ENCODE peak calls at places on chromosomes 5 and 9, in eight cellular contexts. One of them, this sample, is unnamed. For H3K9me3 and H3K36me3, the result is how much of the 10 kb centered on the place peaks cover.

GRCh38 chr5:120613729-120614128 is 149.6 kb downstream of the PRR16 start:
- DNase-seq in spleen: no peak
- DNase-seq in aorta: no peak
- DNase-seq in suprapubic skin: no peak
- DNase-seq in MM.1S: no peak
- DNase-seq in ascending aorta: no peak
- DNase-seq in hepatocyte: no peak
- DNase-seq in IMR-90: no peak
- DNase-seq in this sample: no peak

GRCh38 chr9:76521906-76522305 is 62.9 kb downstream of the GCNT1 start:
- DNase-seq in MM.1S: no peak
- DNase-seq in ascending aorta: no peak
- DNase-seq in suprapubic skin: no peak
- DNase-seq in IMR-90: no peak
- DNase-seq in spleen: no peak
- DNase-seq in hepatocyte: no peak
- DNase-seq in aorta: no peak
- DNase-seq in this sample: no peak

GRCh38 chr9:92275541-92275940 is 18.0 kb downstream of the IARS1 start:
- DNase-seq in ascending aorta: no peak
- DNase-seq in MM.1S: no peak
- DNase-seq in spleen: no peak
- DNase-seq in hepatocyte: no peak
- DNase-seq in suprapubic skin: no peak
- DNase-seq in IMR-90: no peak
- DNase-seq in aorta: no peak
- DNase-seq in this sample: no peak

GRCh38 chr9:136095028-136095494 is at the start of gene NACC2:
- DNase-seq in ascending aorta: peak
- DNase-seq in MM.1S: no peak
- DNase-seq in hepatocyte: peak
- DNase-seq in spleen: peak
- DNase-seq in suprapubic skin: no peak
- DNase-seq in aorta: peak
- DNase-seq in IMR-90: peak
- DNase-seq in this sample: peak

GRCh38 chr9:2787065-2787464 is 56.8 kb downstream of the PUM3 start:
- DNase-seq in hepatocyte: no peak
- DNase-seq in ascending aorta: no peak
- DNase-seq in IMR-90: peak
- DNase-seq in MM.1S: no peak
- DNase-seq in spleen: no peak
- DNase-seq in aorta: no peak
- DNase-seq in suprapubic skin: no peak
- DNase-seq in this sample: no peak

GRCh38 chr5:87949665-87950640 is 318.7 kb downstream of the TMEM161B start:
- DNase-seq in spleen: no peak
- DNase-seq in MM.1S: no peak
- DNase-seq in ascending aorta: no peak
- DNase-seq in aorta: no peak
- DNase-seq in IMR-90: no peak
- DNase-seq in suprapubic skin: no peak
- DNase-seq in hepatocyte: no peak
- DNase-seq in this sample: no peak

GRCh38 chr5:14258840-14259239 is 115.7 kb downstream of the TRIO start:
- DNase-seq in ascending aorta: no peak
- DNase-seq in suprapubic skin: no peak
- DNase-seq in MM.1S: no peak
- DNase-seq in IMR-90: no peak
- DNase-seq in spleen: no peak
- DNase-seq in hepatocyte: no peak
- DNase-seq in aorta: no peak
- DNase-seq in this sample: no peak

GRCh38 chr5:140877262-140877581 is 2.1 kb downstream of the PCDHA12 start:
- DNase-seq in hepatocyte: no peak
- DNase-seq in ascending aorta: no peak
- DNase-seq in suprapubic skin: no peak
- DNase-seq in spleen: peak
- DNase-seq in aorta: no peak
- DNase-seq in IMR-90: no peak
- DNase-seq in MM.1S: no peak
- DNase-seq in this sample: no peak

GRCh38 chr9:76342201-76342600 is 52.0 kb downstream of the RFK start:
- DNase-seq in IMR-90: no peak
- DNase-seq in hepatocyte: no peak
- DNase-seq in aorta: no peak
- DNase-seq in MM.1S: no peak
- DNase-seq in spleen: no peak
- DNase-seq in suprapubic skin: no peak
- DNase-seq in ascending aorta: no peak
- DNase-seq in this sample: no peak

GRCh38 chr9:76654051-76654461 is 110.2 kb upstream of the PCA3 start:
- DNase-seq in aorta: no peak
- DNase-seq in MM.1S: no peak
- DNase-seq in ascending aorta: no peak
- DNase-seq in spleen: no peak
- DNase-seq in IMR-90: no peak
- DNase-seq in suprapubic skin: no peak
- DNase-seq in hepatocyte: no peak
- DNase-seq in this sample: no peak

GRCh38 chr5:91361055-91361701 is 21.9 kb downstream of the ARRDC3 start:
- DNase-seq in hepatocyte: no peak
- DNase-seq in MM.1S: peak
- DNase-seq in ascending aorta: no peak
- DNase-seq in aorta: no peak
- DNase-seq in IMR-90: no peak
- DNase-seq in suprapubic skin: no peak
- DNase-seq in spleen: no peak
- DNase-seq in this sample: no peak

GRCh38 chr5:115181757-115182156 is 12.0 kb upstream of the TRIM36 start:
- DNase-seq in aorta: no peak
- DNase-seq in suprapubic skin: no peak
- DNase-seq in ascending aorta: no peak
- DNase-seq in IMR-90: no peak
- DNase-seq in spleen: no peak
- DNase-seq in MM.1S: no peak
- DNase-seq in hepatocyte: no peak
- DNase-seq in this sample: no peak

GRCh38 chr5:115184780-115185179 is 15.1 kb upstream of the TRIM36 start:
- DNase-seq in aorta: no peak
- DNase-seq in hepatocyte: no peak
- DNase-seq in suprapubic skin: no peak
- DNase-seq in MM.1S: no peak
- DNase-seq in ascending aorta: no peak
- DNase-seq in IMR-90: peak
- DNase-seq in spleen: no peak
- DNase-seq in this sample: no peak

GRCh38 chr5:115179959-115180709 is 10.4 kb upstream of the TRIM36 start:
- DNase-seq in suprapubic skin: no peak
- DNase-seq in IMR-90: peak
- DNase-seq in hepatocyte: peak
- DNase-seq in ascending aorta: no peak
- DNase-seq in spleen: peak
- DNase-seq in aorta: peak
- DNase-seq in MM.1S: no peak
- DNase-seq in this sample: peak

GRCh38 chr5:115179068-115179958 is 9.6 kb upstream of the TRIM36 start:
- DNase-seq in suprapubic skin: no peak
- DNase-seq in spleen: peak
- DNase-seq in aorta: peak
- DNase-seq in hepatocyte: peak
- DNase-seq in MM.1S: no peak
- DNase-seq in ascending aorta: no peak
- DNase-seq in IMR-90: no peak
- DNase-seq in this sample: peak
- H3K4me3 ChIP-seq in suprapubic skin: peak
- H3K4me3 ChIP-seq in spleen: peak
- H3K4me3 ChIP-seq in aorta: peak
- H3K4me3 ChIP-seq in hepatocyte: peak
- H3K4me3 ChIP-seq in MM.1S: peak
- H3K4me3 ChIP-seq in ascending aorta: peak
- H3K4me3 ChIP-seq in IMR-90: peak
- H3K4me3 ChIP-seq in this sample: peak

GRCh38 chr5:180251141-180251540 is 40.7 kb downstream of the MAPK9 start:
- DNase-seq in suprapubic skin: no peak
- DNase-seq in spleen: no peak
- DNase-seq in IMR-90: no peak
- DNase-seq in MM.1S: no peak
- DNase-seq in hepatocyte: no peak
- DNase-seq in aorta: no peak
- DNase-seq in ascending aorta: no peak
- DNase-seq in this sample: no peak

GRCh38 chr5:180251887-180252286 is 40.0 kb downstream of the MAPK9 start:
- DNase-seq in IMR-90: no peak
- DNase-seq in aorta: no peak
- DNase-seq in hepatocyte: no peak
- DNase-seq in ascending aorta: no peak
- DNase-seq in suprapubic skin: no peak
- DNase-seq in spleen: no peak
- DNase-seq in MM.1S: no peak
- DNase-seq in this sample: no peak

GRCh38 chr5:180250329-180250728 is 41.3 kb upstream of the RASGEF1C start:
- DNase-seq in hepatocyte: no peak
- DNase-seq in ascending aorta: no peak
- DNase-seq in suprapubic skin: no peak
- DNase-seq in spleen: no peak
- DNase-seq in MM.1S: no peak
- DNase-seq in IMR-90: no peak
- DNase-seq in aorta: no peak
- DNase-seq in this sample: no peak

DNA sequence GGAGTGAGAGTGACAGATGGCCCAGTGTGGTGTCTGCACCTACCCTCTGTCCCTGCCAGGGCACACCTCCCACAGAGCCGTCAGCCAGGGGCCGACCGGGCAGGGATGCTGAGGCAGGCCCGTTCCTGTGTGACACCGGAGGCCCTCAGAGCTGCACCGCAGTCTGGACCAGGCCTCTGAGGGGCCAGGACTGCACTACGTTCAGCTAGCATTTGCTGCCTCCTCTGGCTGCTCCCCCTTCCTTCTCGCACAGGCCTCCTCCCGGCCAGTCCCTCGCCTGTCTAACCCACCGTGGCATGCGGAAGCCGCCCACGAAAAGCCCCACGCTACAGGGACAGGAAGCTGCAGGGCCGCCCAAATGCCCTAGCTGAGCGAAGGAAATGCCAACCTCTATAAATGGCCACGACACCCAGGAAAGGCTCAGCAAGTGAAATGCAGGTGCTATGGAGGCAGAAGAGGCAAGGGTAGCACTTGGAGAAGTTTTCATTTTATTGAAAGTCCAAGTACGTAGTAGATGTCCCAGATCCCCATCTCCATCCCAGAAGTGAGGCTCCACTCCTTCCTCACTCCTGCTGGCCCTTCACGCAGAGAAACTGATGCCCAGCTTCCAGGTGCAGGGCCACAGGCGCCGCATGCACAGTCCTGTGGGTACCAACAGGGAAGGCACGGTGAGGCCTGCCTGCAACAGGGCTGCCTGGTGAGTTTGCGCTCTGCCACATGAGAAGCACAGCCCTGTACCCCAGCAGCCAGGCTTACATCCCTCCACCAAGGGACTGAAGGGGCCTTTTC is 38.7 kb downstream of the MAPK9 start:
- DNase-seq in hepatocyte: no peak
- DNase-seq in MM.1S: no peak
- DNase-seq in suprapubic skin: no peak
- DNase-seq in spleen: no peak
- DNase-seq in ascending aorta: no peak
- DNase-seq in IMR-90: no peak
- DNase-seq in aorta: no peak
- DNase-seq in this sample: no peak
- H3K9me3 ChIP-seq in hepatocyte: under half
- H3K9me3 ChIP-seq in MM.1S: under half
- H3K9me3 ChIP-seq in suprapubic skin: half or more
- H3K9me3 ChIP-seq in spleen: half or more
- H3K9me3 ChIP-seq in ascending aorta: half or more
- H3K9me3 ChIP-seq in IMR-90: half or more
- H3K9me3 ChIP-seq in aorta: under half
- H3K9me3 ChIP-seq in this sample: half or more

GRCh38 chr5:41764650-41765049 is 105.6 kb downstream of the OXCT1 start:
- DNase-seq in hepatocyte: no peak
- DNase-seq in ascending aorta: no peak
- DNase-seq in spleen: no peak
- DNase-seq in IMR-90: no peak
- DNase-seq in aorta: no peak
- DNase-seq in MM.1S: no peak
- DNase-seq in suprapubic skin: no peak
- DNase-seq in this sample: no peak
- H3K36me3 ChIP-seq in hepatocyte: under half
- H3K36me3 ChIP-seq in ascending aorta: under half
- H3K36me3 ChIP-seq in spleen: under half
- H3K36me3 ChIP-seq in IMR-90: under half
- H3K36me3 ChIP-seq in aorta: under half
- H3K36me3 ChIP-seq in MM.1S: under half
- H3K36me3 ChIP-seq in suprapubic skin: under half
- H3K36me3 ChIP-seq in this sample: under half

GRCh38 chr9:137163101-137163661 is 6.7 kb downstream of the LRRC26 start:
- DNase-seq in ascending aorta: no peak
- DNase-seq in aorta: no peak
- DNase-seq in suprapubic skin: no peak
- DNase-seq in hepatocyte: no peak
- DNase-seq in IMR-90: no peak
- DNase-seq in spleen: no peak
- DNase-seq in MM.1S: no peak
- DNase-seq in this sample: no peak
- H3K4me3 ChIP-seq in ascending aorta: peak
- H3K4me3 ChIP-seq in aorta: no peak
- H3K4me3 ChIP-seq in suprapubic skin: peak
- H3K4me3 ChIP-seq in hepatocyte: no peak
- H3K4me3 ChIP-seq in IMR-90: peak
- H3K4me3 ChIP-seq in spleen: no peak
- H3K4me3 ChIP-seq in MM.1S: no peak
- H3K4me3 ChIP-seq in this sample: no peak

GRCh38 chr9:129514891-129515290 is 106.0 kb downstream of the C9orf50 start:
- DNase-seq in MM.1S: no peak
- DNase-seq in hepatocyte: no peak
- DNase-seq in IMR-90: no peak
- DNase-seq in aorta: peak
- DNase-seq in ascending aorta: no peak
- DNase-seq in spleen: peak
- DNase-seq in suprapubic skin: no peak
- DNase-seq in this sample: no peak

GRCh38 chr9:129513282-129513681 is 107.6 kb downstream of the C9orf50 start:
- DNase-seq in ascending aorta: no peak
- DNase-seq in spleen: no peak
- DNase-seq in MM.1S: no peak
- DNase-seq in suprapubic skin: no peak
- DNase-seq in hepatocyte: no peak
- DNase-seq in aorta: no peak
- DNase-seq in IMR-90: no peak
- DNase-seq in this sample: no peak

GRCh38 chr9:129513856-129514496 is 106.9 kb downstream of the C9orf50 start:
- DNase-seq in ascending aorta: no peak
- DNase-seq in IMR-90: no peak
- DNase-seq in aorta: peak
- DNase-seq in spleen: peak
- DNase-seq in MM.1S: no peak
- DNase-seq in suprapubic skin: no peak
- DNase-seq in hepatocyte: no peak
- DNase-seq in this sample: no peak

GRCh38 chr9:129517006-129517405 is 103.9 kb downstream of the C9orf50 start:
- DNase-seq in MM.1S: no peak
- DNase-seq in spleen: no peak
- DNase-seq in hepatocyte: no peak
- DNase-seq in suprapubic skin: no peak
- DNase-seq in aorta: no peak
- DNase-seq in ascending aorta: no peak
- DNase-seq in IMR-90: no peak
- DNase-seq in this sample: no peak

GRCh38 chr9:129514497-129514867 is 106.4 kb downstream of the C9orf50 start:
- DNase-seq in MM.1S: no peak
- DNase-seq in aorta: no peak
- DNase-seq in hepatocyte: no peak
- DNase-seq in suprapubic skin: no peak
- DNase-seq in IMR-90: no peak
- DNase-seq in spleen: no peak
- DNase-seq in ascending aorta: no peak
- DNase-seq in this sample: no peak
- H3K9me3 ChIP-seq in MM.1S: under half
- H3K9me3 ChIP-seq in aorta: under half
- H3K9me3 ChIP-seq in hepatocyte: under half
- H3K9me3 ChIP-seq in suprapubic skin: under half
- H3K9me3 ChIP-seq in IMR-90: half or more
- H3K9me3 ChIP-seq in spleen: half or more
- H3K9me3 ChIP-seq in ascending aorta: under half
- H3K9me3 ChIP-seq in this sample: under half

This sample was measured in MG63.